ENCODE peak calls at places on chromosomes 6 and 20, in seven cellular contexts. One of them, this sample, is unnamed.

GRCh38 chr6:9405369-9405768 is 970.0 kb upstream of the SLC35B3 start:
- DNase-seq in hepatic stellate cell: no peak
- DNase-seq in MCF 10A: peak; percentile 79
- DNase-seq in stomach: no peak
- DNase-seq in GF-D8: no peak
- DNase-seq in effector memory CD8-positive, alpha-beta T cell: no peak
- DNase-seq in amniotic epithelial cell: peak; percentile 63
- DNase-seq in this sample: no peak

GRCh38 chr6:101800598-101800997 is 407.1 kb downstream of the GRIK2 start:
- DNase-seq in hepatic stellate cell: no peak
- DNase-seq in MCF 10A: no peak
- DNase-seq in stomach: no peak
- DNase-seq in GF-D8: no peak
- DNase-seq in effector memory CD8-positive, alpha-beta T cell: no peak
- DNase-seq in amniotic epithelial cell: no peak
- DNase-seq in this sample: no peak

GRCh38 chr6:100347901-100348550 is 116.7 kb downstream of the SIM1 start:
- DNase-seq in hepatic stellate cell: no peak
- DNase-seq in MCF 10A: no peak
- DNase-seq in stomach: no peak
- DNase-seq in GF-D8: no peak
- DNase-seq in effector memory CD8-positive, alpha-beta T cell: no peak
- DNase-seq in amniotic epithelial cell: peak; percentile 74
- DNase-seq in this sample: peak; percentile 53

GRCh38 chr6:38163186-38164130 is 343.9 kb downstream of the ZFAND3 start:
- DNase-seq in hepatic stellate cell: no peak
- DNase-seq in MCF 10A: no peak
- DNase-seq in stomach: no peak
- DNase-seq in GF-D8: no peak
- DNase-seq in effector memory CD8-positive, alpha-beta T cell: no peak
- DNase-seq in amniotic epithelial cell: no peak
- DNase-seq in this sample: no peak

GRCh38 chr20:25032478-25033183 is 25.3 kb downstream of the ACSS1 start:
- DNase-seq in hepatic stellate cell: no peak
- DNase-seq in MCF 10A: no peak
- DNase-seq in stomach: peak; percentile 71
- DNase-seq in GF-D8: no peak
- DNase-seq in effector memory CD8-positive, alpha-beta T cell: no peak
- DNase-seq in amniotic epithelial cell: peak; percentile 9
- DNase-seq in this sample: no peak

GRCh38 chr20:21087862-21088540 is 18.2 kb downstream of the LINC00237 start:
- DNase-seq in hepatic stellate cell: no peak
- DNase-seq in MCF 10A: no peak
- DNase-seq in stomach: no peak
- DNase-seq in GF-D8: no peak
- DNase-seq in effector memory CD8-positive, alpha-beta T cell: no peak
- DNase-seq in amniotic epithelial cell: no peak
- DNase-seq in this sample: no peak

GRCh38 chr6:68634503-68635411 is at the start of gene ADGRB3:
- DNase-seq in hepatic stellate cell: peak; percentile 54
- DNase-seq in MCF 10A: no peak
- DNase-seq in stomach: peak; percentile 46
- DNase-seq in GF-D8: no peak
- DNase-seq in effector memory CD8-positive, alpha-beta T cell: peak; percentile 2
- DNase-seq in amniotic epithelial cell: peak; percentile 67
- DNase-seq in this sample: peak; percentile 90

GRCh38 chr20:62155428-62156253 is 12.1 kb downstream of the SS18L1 start:
- DNase-seq in hepatic stellate cell: no peak
- DNase-seq in MCF 10A: peak; percentile 88
- DNase-seq in stomach: no peak
- DNase-seq in GF-D8: no peak
- DNase-seq in effector memory CD8-positive, alpha-beta T cell: no peak
- DNase-seq in amniotic epithelial cell: no peak
- DNase-seq in this sample: no peak

GRCh38 chr6:67475700-67476099 is 1159.4 kb upstream of the ADGRB3 start:
- DNase-seq in hepatic stellate cell: no peak
- DNase-seq in MCF 10A: no peak
- DNase-seq in stomach: no peak
- DNase-seq in GF-D8: no peak
- DNase-seq in effector memory CD8-positive, alpha-beta T cell: no peak
- DNase-seq in amniotic epithelial cell: no peak
- DNase-seq in this sample: no peak

GRCh38 chr6:168136001-168136400 is 57.0 kb upstream of the FRMD1 start:
- DNase-seq in hepatic stellate cell: no peak
- DNase-seq in MCF 10A: no peak
- DNase-seq in stomach: no peak
- DNase-seq in GF-D8: no peak
- DNase-seq in effector memory CD8-positive, alpha-beta T cell: no peak
- DNase-seq in amniotic epithelial cell: no peak
- DNase-seq in this sample: no peak

GRCh38 chr20:35344354-35344837 is 52.2 kb upstream of the FAM83C start:
- DNase-seq in hepatic stellate cell: no peak
- DNase-seq in MCF 10A: peak; percentile 85
- DNase-seq in stomach: peak; percentile 56
- DNase-seq in GF-D8: peak; percentile 61
- DNase-seq in effector memory CD8-positive, alpha-beta T cell: no peak
- DNase-seq in amniotic epithelial cell: peak; percentile 98
- DNase-seq in this sample: no peak

GRCh38 chr6:11006060-11006459 is 38.0 kb downstream of the ELOVL2 start:
- DNase-seq in hepatic stellate cell: no peak
- DNase-seq in MCF 10A: no peak
- DNase-seq in stomach: no peak
- DNase-seq in GF-D8: no peak
- DNase-seq in effector memory CD8-positive, alpha-beta T cell: no peak
- DNase-seq in amniotic epithelial cell: no peak
- DNase-seq in this sample: no peak

GRCh38 chr6:145623231-145623630 is 112.1 kb downstream of the EPM2A start:
- DNase-seq in hepatic stellate cell: no peak
- DNase-seq in MCF 10A: no peak
- DNase-seq in stomach: no peak
- DNase-seq in GF-D8: no peak
- DNase-seq in effector memory CD8-positive, alpha-beta T cell: no peak
- DNase-seq in amniotic epithelial cell: no peak
- DNase-seq in this sample: no peak

GRCh38 chr6:99458319-99458718 is 33.2 kb upstream of the PNISR start:
- DNase-seq in hepatic stellate cell: no peak
- DNase-seq in MCF 10A: peak; percentile 38
- DNase-seq in stomach: no peak
- DNase-seq in GF-D8: no peak
- DNase-seq in effector memory CD8-positive, alpha-beta T cell: no peak
- DNase-seq in amniotic epithelial cell: peak; percentile 34
- DNase-seq in this sample: peak; percentile 13